ENCODE peak calls at places on chromosomes 5 and 9, in four cellular contexts. G is A549, P is HepG2, D is SK-N-SH. B is an unnamed sample.

GRCh38 chr9:130239741-130240241 is 25.8 kb upstream of the HMCN2 start:
- DNase-seq in G (no peak), P (no peak), D (no peak), B (peak)

GRCh38 chr5:169864483-169864882 is 115.8 kb downstream of the INSYN2B start:
- DNase-seq in G (no peak), P (no peak), D (no peak), B (no peak)

GRCh38 chr5:146906803-146907202 is 28.2 kb upstream of the PPP2R2B start:
- DNase-seq in G (no peak), P (no peak), D (no peak), B (no peak)

GRCh38 chr5:151811593-151812321 is 40.0 kb downstream of the G3BP1 start:
- DNase-seq in G (no peak), P (no peak), D (no peak), B (no peak)

GRCh38 chr5:848671-849111 is 2.1 kb downstream of the ZDHHC11 start:
- DNase-seq in G (no peak), P (no peak), D (no peak), B (no peak)

GRCh38 chr5:156367602-156368001 is 40.6 kb downstream of the SGCD start:
- DNase-seq in G (no peak), P (peak), D (no peak), B (no peak)

GRCh38 chr5:108141676-108142075 is 240.2 kb downstream of the FBXL17 start:
- DNase-seq in G (no peak), P (no peak), D (no peak), B (no peak)

GRCh38 chr5:112234000-112234399 is 185.1 kb downstream of the EPB41L4A start:
- DNase-seq in G (no peak), P (no peak), D (no peak), B (no peak)

GRCh38 chr9:138014570-138014958 is 137.0 kb downstream of the CACNA1B start:
- DNase-seq in G (no peak), P (no peak), D (no peak), B (no peak)

GRCh38 chr5:68027519-68027918 is 188.0 kb upstream of the PIK3R1 start:
- DNase-seq in G (no peak), P (no peak), D (no peak), B (no peak)

GRCh38 chr9:117783828-117784227 is 79.6 kb downstream of the TLR4 start:
- DNase-seq in G (no peak), P (no peak), D (no peak), B (peak)

DNA sequence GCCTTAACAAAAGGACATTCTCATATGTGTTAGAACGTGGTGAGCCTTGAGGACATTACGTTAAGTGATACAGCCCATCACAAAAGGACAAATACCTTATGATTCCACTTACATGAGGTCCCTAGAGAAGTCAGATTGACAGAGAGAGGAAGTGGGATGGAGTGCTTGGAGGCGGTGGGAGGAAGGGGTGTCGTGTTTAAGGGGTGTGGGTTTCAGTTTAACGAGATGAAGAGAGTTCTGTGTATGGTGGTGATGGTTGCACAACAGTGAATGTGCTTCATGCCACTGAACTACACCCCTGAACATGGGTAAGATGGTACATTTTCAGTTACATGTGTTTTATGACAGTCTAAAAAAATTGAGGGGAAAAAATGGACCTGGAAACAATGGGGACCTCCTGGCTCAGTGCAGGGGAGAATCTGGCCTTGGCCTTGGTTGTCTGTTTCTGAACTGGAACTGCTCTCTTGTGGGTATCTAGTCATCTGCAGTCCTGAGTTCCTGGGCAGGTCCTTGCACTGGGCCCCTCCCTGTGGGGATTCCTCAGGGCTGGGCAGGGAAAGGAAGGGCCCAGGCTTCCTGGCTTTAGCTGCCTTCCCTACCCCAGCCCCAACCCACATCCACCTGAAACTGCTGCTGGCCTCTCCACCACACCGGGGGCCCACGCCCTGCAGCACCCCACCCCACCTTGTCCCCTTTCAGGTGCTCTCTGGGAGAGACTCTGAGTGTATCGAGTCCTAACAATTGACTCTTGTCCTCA is 17.8 kb downstream of the LRRC8A start:
- DNase-seq in G (no peak), P (no peak), D (no peak), B (no peak)
- TF ChIP-seq PBX3 in G (no peak), P (no peak), D (no peak), B (no peak)

DNA sequence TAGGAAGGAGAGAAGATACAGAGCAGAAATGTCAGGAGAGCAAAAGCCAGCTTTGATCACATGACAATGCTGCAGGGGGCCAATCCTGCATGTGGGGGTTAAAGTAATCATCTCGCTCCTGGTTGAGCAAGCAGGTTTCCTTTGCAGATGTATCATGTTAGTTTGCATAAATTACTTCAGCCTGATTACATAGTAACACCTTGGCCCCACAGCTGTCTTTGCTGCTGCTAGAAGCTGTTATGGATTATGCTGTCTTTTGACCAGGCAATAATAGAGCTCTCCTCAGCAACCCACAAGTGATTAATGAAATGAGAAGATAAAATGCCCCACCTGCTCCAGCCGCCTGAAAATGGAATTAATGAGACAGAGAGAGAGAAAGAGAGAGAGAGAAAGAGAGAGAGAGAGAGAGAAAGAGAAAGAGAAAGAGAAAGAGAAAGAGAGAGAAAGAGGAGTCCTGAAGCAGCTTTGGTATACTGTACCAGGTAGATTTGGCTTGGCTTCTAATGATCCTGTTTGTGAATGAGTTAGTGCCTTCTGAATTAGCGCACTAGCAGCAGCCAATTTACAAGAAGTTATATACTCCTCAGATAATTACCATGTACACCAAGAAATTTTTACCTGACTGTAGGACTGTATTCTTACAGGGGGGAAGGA is 174.3 kb upstream of the RORB start:
- DNase-seq in G (no peak), P (no peak), D (no peak), B (no peak)
- TF ChIP-seq PBX3 in G (no peak), P (no peak), D (no peak), B (no peak)

GRCh38 chr9:79382468-79382867 is 189.3 kb upstream of the TLE4 start:
- DNase-seq in G (no peak), P (no peak), D (no peak), B (no peak)

GRCh38 chr9:79383096-79383495 is 188.7 kb upstream of the TLE4 start:
- DNase-seq in G (no peak), P (no peak), D (no peak), B (no peak)

GRCh38 chr9:79384506-79384905 is 187.3 kb upstream of the TLE4 start:
- DNase-seq in G (no peak), P (no peak), D (no peak), B (no peak)

GRCh38 chr9:79384091-79384490 is 187.7 kb upstream of the TLE4 start:
- DNase-seq in G (no peak), P (no peak), D (no peak), B (no peak)

DNA sequence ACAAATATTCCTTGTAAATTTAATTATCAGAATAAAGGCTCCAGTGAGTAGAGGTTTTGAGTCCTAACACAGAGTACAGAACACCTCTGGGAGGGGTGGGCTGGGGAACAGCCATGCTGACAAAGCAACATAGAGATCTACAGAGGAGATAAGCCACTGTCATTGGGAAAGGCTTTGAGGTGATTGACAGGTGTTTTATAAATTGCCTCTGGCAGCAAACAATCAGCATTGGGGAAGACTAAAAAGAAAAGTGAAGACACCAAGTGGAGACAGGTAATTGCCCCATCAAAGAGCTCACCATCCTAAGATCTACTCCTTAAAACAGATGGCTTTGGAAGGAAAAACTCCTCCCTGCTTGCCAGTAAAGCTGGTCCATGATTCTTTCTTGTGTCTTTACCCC is 189.7 kb upstream of the TLE4 start:
- DNase-seq in G (no peak), P (no peak), D (no peak), B (no peak)
- TF ChIP-seq PBX3 in G (no peak), P (no peak), D (no peak), B (no peak)

GRCh38 chr5:75824323-75824722 is 107.1 kb upstream of the POC5 start:
- DNase-seq in G (no peak), P (no peak), D (no peak), B (no peak)
- TF ChIP-seq PBX3 in G (no peak), P (no peak), D (no peak), B (no peak)

B was measured in GM12878.